ENCODE peak calls at places on chromosomes 7 and 10, in seven cellular contexts. One of them, this sample, is unnamed.

GRCh38 chr10:3747248-3747960 is 37.6 kb downstream of the KLF6 start:
- DNase-seq in KG1: no peak
- DNase-seq in T-cell: no peak
- DNase-seq in ovary: no peak
- DNase-seq in activated CD8-positive, alpha-beta T cell treated with anti-CD3 and anti-CD28 coated beads for 36 hours: no peak
- DNase-seq in gastrocnemius medialis: peak
- DNase-seq in hypothalamus: no peak
- DNase-seq in this sample: no peak

GRCh38 chr7:130084037-130084875 is 13.9 kb downstream of the KLHDC10 start:
- DNase-seq in KG1: no peak
- DNase-seq in T-cell: no peak
- DNase-seq in ovary: no peak
- DNase-seq in activated CD8-positive, alpha-beta T cell treated with anti-CD3 and anti-CD28 coated beads for 36 hours: no peak
- DNase-seq in gastrocnemius medialis: peak
- DNase-seq in hypothalamus: no peak
- DNase-seq in this sample: no peak

GRCh38 chr10:54266395-54266794 is 534.6 kb downstream of the PCDH15 start:
- DNase-seq in KG1: no peak
- DNase-seq in T-cell: no peak
- DNase-seq in ovary: no peak
- DNase-seq in activated CD8-positive, alpha-beta T cell treated with anti-CD3 and anti-CD28 coated beads for 36 hours: no peak
- DNase-seq in gastrocnemius medialis: no peak
- DNase-seq in hypothalamus: no peak
- DNase-seq in this sample: no peak

GRCh38 chr10:88041243-88042161 is 178.1 kb downstream of the PTEN start:
- DNase-seq in KG1: no peak
- DNase-seq in T-cell: no peak
- DNase-seq in ovary: no peak
- DNase-seq in activated CD8-positive, alpha-beta T cell treated with anti-CD3 and anti-CD28 coated beads for 36 hours: no peak
- DNase-seq in gastrocnemius medialis: no peak
- DNase-seq in hypothalamus: no peak
- DNase-seq in this sample: no peak

GRCh38 chr7:106464169-106464568 is 179.4 kb upstream of the NAMPT start:
- DNase-seq in KG1: no peak
- DNase-seq in T-cell: no peak
- DNase-seq in ovary: no peak
- DNase-seq in activated CD8-positive, alpha-beta T cell treated with anti-CD3 and anti-CD28 coated beads for 36 hours: no peak
- DNase-seq in gastrocnemius medialis: no peak
- DNase-seq in hypothalamus: no peak
- DNase-seq in this sample: no peak

GRCh38 chr10:132293416-132294195 is 14.1 kb downstream of the STK32C start:
- DNase-seq in KG1: no peak
- DNase-seq in T-cell: no peak
- DNase-seq in ovary: no peak
- DNase-seq in activated CD8-positive, alpha-beta T cell treated with anti-CD3 and anti-CD28 coated beads for 36 hours: no peak
- DNase-seq in gastrocnemius medialis: no peak
- DNase-seq in hypothalamus: peak
- DNase-seq in this sample: peak

GRCh38 chr7:131691454-131692130 is 135.2 kb upstream of the PODXL start:
- DNase-seq in KG1: no peak
- DNase-seq in T-cell: no peak
- DNase-seq in ovary: no peak
- DNase-seq in activated CD8-positive, alpha-beta T cell treated with anti-CD3 and anti-CD28 coated beads for 36 hours: no peak
- DNase-seq in gastrocnemius medialis: no peak
- DNase-seq in hypothalamus: no peak
- DNase-seq in this sample: no peak

GRCh38 chr10:24951201-24952145 is 933 bp downstream of the PRTFDC1 start:
- DNase-seq in KG1: no peak
- DNase-seq in T-cell: no peak
- DNase-seq in ovary: peak
- DNase-seq in activated CD8-positive, alpha-beta T cell treated with anti-CD3 and anti-CD28 coated beads for 36 hours: peak
- DNase-seq in gastrocnemius medialis: no peak
- DNase-seq in hypothalamus: peak
- DNase-seq in this sample: peak

GRCh38 chr7:107967420-107967819 is 35.5 kb downstream of the LAMB1 start:
- DNase-seq in KG1: no peak
- DNase-seq in T-cell: no peak
- DNase-seq in ovary: no peak
- DNase-seq in activated CD8-positive, alpha-beta T cell treated with anti-CD3 and anti-CD28 coated beads for 36 hours: no peak
- DNase-seq in gastrocnemius medialis: no peak
- DNase-seq in hypothalamus: no peak
- DNase-seq in this sample: no peak

GRCh38 chr10:132546567-132547420 is 9.2 kb downstream of the INPP5A start:
- DNase-seq in KG1: peak
- DNase-seq in T-cell: no peak
- DNase-seq in ovary: peak
- DNase-seq in activated CD8-positive, alpha-beta T cell treated with anti-CD3 and anti-CD28 coated beads for 36 hours: peak
- DNase-seq in gastrocnemius medialis: no peak
- DNase-seq in hypothalamus: no peak
- DNase-seq in this sample: peak

GRCh38 chr10:131396108-131397010 is 84.8 kb upstream of the TCERG1L start:
- DNase-seq in KG1: no peak
- DNase-seq in T-cell: no peak
- DNase-seq in ovary: peak
- DNase-seq in activated CD8-positive, alpha-beta T cell treated with anti-CD3 and anti-CD28 coated beads for 36 hours: no peak
- DNase-seq in gastrocnemius medialis: peak
- DNase-seq in hypothalamus: no peak
- DNase-seq in this sample: no peak

GRCh38 chr10:103884681-103885139 is 29.3 kb upstream of the SH3PXD2A start:
- DNase-seq in KG1: peak
- DNase-seq in T-cell: no peak
- DNase-seq in ovary: peak
- DNase-seq in activated CD8-positive, alpha-beta T cell treated with anti-CD3 and anti-CD28 coated beads for 36 hours: no peak
- DNase-seq in gastrocnemius medialis: no peak
- DNase-seq in hypothalamus: peak
- DNase-seq in this sample: peak

GRCh38 chr10:4077804-4078203 is 292.8 kb upstream of the KLF6 start:
- DNase-seq in KG1: no peak
- DNase-seq in T-cell: no peak
- DNase-seq in ovary: no peak
- DNase-seq in activated CD8-positive, alpha-beta T cell treated with anti-CD3 and anti-CD28 coated beads for 36 hours: no peak
- DNase-seq in gastrocnemius medialis: no peak
- DNase-seq in hypothalamus: no peak
- DNase-seq in this sample: no peak

GRCh38 chr7:32204361-32205018 is 134.3 kb upstream of the PDE1C start:
- DNase-seq in KG1: peak
- DNase-seq in T-cell: no peak
- DNase-seq in ovary: peak
- DNase-seq in activated CD8-positive, alpha-beta T cell treated with anti-CD3 and anti-CD28 coated beads for 36 hours: peak
- DNase-seq in gastrocnemius medialis: no peak
- DNase-seq in hypothalamus: peak
- DNase-seq in this sample: peak

GRCh38 chr10:130022501-130023299 is 58.6 kb upstream of the EBF3 start:
- DNase-seq in KG1: no peak
- DNase-seq in T-cell: no peak
- DNase-seq in ovary: no peak
- DNase-seq in activated CD8-positive, alpha-beta T cell treated with anti-CD3 and anti-CD28 coated beads for 36 hours: no peak
- DNase-seq in gastrocnemius medialis: no peak
- DNase-seq in hypothalamus: no peak
- DNase-seq in this sample: no peak

GRCh38 chr10:22433875-22434274 is 88.6 kb downstream of the SPAG6 start:
- DNase-seq in KG1: no peak
- DNase-seq in T-cell: no peak
- DNase-seq in ovary: no peak
- DNase-seq in activated CD8-positive, alpha-beta T cell treated with anti-CD3 and anti-CD28 coated beads for 36 hours: no peak
- DNase-seq in gastrocnemius medialis: no peak
- DNase-seq in hypothalamus: no peak
- DNase-seq in this sample: no peak

GRCh38 chr7:81366546-81366945 is 403.3 kb downstream of the HGF start:
- DNase-seq in KG1: no peak
- DNase-seq in T-cell: no peak
- DNase-seq in ovary: no peak
- DNase-seq in activated CD8-positive, alpha-beta T cell treated with anti-CD3 and anti-CD28 coated beads for 36 hours: no peak
- DNase-seq in gastrocnemius medialis: no peak
- DNase-seq in hypothalamus: no peak
- DNase-seq in this sample: no peak

GRCh38 chr10:50993817-50994251 is 80.5 kb upstream of the PRKG1 start:
- DNase-seq in KG1: no peak
- DNase-seq in T-cell: no peak
- DNase-seq in ovary: no peak
- DNase-seq in activated CD8-positive, alpha-beta T cell treated with anti-CD3 and anti-CD28 coated beads for 36 hours: no peak
- DNase-seq in gastrocnemius medialis: peak
- DNase-seq in hypothalamus: no peak
- DNase-seq in this sample: peak

GRCh38 chr10:102113956-102114857 is 6.0 kb downstream of the LDB1 start:
- DNase-seq in KG1: no peak
- DNase-seq in T-cell: no peak
- DNase-seq in ovary: peak
- DNase-seq in activated CD8-positive, alpha-beta T cell treated with anti-CD3 and anti-CD28 coated beads for 36 hours: peak
- DNase-seq in gastrocnemius medialis: no peak
- DNase-seq in hypothalamus: no peak
- DNase-seq in this sample: peak

GRCh38 chr7:111485981-111486380 is 76.3 kb downstream of the IMMP2L start:
- DNase-seq in KG1: no peak
- DNase-seq in T-cell: no peak
- DNase-seq in ovary: no peak
- DNase-seq in activated CD8-positive, alpha-beta T cell treated with anti-CD3 and anti-CD28 coated beads for 36 hours: no peak
- DNase-seq in gastrocnemius medialis: no peak
- DNase-seq in hypothalamus: no peak
- DNase-seq in this sample: no peak

GRCh38 chr7:47188653-47189315 is 393.1 kb downstream of the TNS3 start:
- DNase-seq in KG1: no peak
- DNase-seq in T-cell: no peak
- DNase-seq in ovary: no peak
- DNase-seq in activated CD8-positive, alpha-beta T cell treated with anti-CD3 and anti-CD28 coated beads for 36 hours: no peak
- DNase-seq in gastrocnemius medialis: no peak
- DNase-seq in hypothalamus: no peak
- DNase-seq in this sample: no peak

GRCh38 chr10:71598673-71599072 is 120.9 kb downstream of the C10orf105 start:
- DNase-seq in KG1: no peak
- DNase-seq in T-cell: no peak
- DNase-seq in ovary: peak
- DNase-seq in activated CD8-positive, alpha-beta T cell treated with anti-CD3 and anti-CD28 coated beads for 36 hours: no peak
- DNase-seq in gastrocnemius medialis: peak
- DNase-seq in hypothalamus: peak
- DNase-seq in this sample: no peak

GRCh38 chr10:63757067-63757466 is 235.9 kb downstream of the REEP3 start:
- DNase-seq in KG1: no peak
- DNase-seq in T-cell: no peak
- DNase-seq in ovary: no peak
- DNase-seq in activated CD8-positive, alpha-beta T cell treated with anti-CD3 and anti-CD28 coated beads for 36 hours: no peak
- DNase-seq in gastrocnemius medialis: no peak
- DNase-seq in hypothalamus: no peak
- DNase-seq in this sample: no peak

GRCh38 chr10:49310460-49310859 is 11.5 kb downstream of the C10orf71 start:
- DNase-seq in KG1: no peak
- DNase-seq in T-cell: no peak
- DNase-seq in ovary: no peak
- DNase-seq in activated CD8-positive, alpha-beta T cell treated with anti-CD3 and anti-CD28 coated beads for 36 hours: peak
- DNase-seq in gastrocnemius medialis: no peak
- DNase-seq in hypothalamus: no peak
- DNase-seq in this sample: no peak

This sample was measured in left kidney.